ENCODE peak calls at places on chromosomes 3 and 15, in eight cellular contexts. F is PC-3, U is GM10248, D is HFFc6, E is uterus, X is choroid plexus epithelial cell, S is osteocyte, V is stomach. R is an unnamed sample.

GRCh38 chr3:24493951-24494615 is 567 bp downstream of the THRB start:
- DNase-seq in X (peak), F (peak), D (no peak), U (no peak), S (peak), V (peak), E (peak), R (no peak)

GRCh38 chr3:115913069-115913686 is 289.9 kb downstream of the GAP43 start:
- DNase-seq in F (peak), S (no peak), X (peak), E (no peak), D (peak), V (no peak), U (no peak), R (no peak)

GRCh38 chr15:32994810-32995424 is 199.6 kb downstream of the FMN1 start:
- DNase-seq in V (no peak), X (peak), F (peak), D (peak), E (no peak), U (peak), S (no peak), R (no peak)

GRCh38 chr3:192869131-192870027 is 48.3 kb downstream of the MB21D2 start:
- DNase-seq in U (no peak), V (no peak), X (no peak), F (peak), E (peak), S (no peak), D (peak), R (no peak)

GRCh38 chr3:114672692-114673447 is 379.0 kb downstream of the TIGIT start:
- DNase-seq in D (no peak), E (no peak), S (no peak), X (no peak), V (no peak), U (no peak), F (no peak), R (no peak)

GRCh38 chr3:172726370-172726769 is 15.5 kb upstream of the NCEH1 start:
- DNase-seq in F (no peak), V (no peak), U (no peak), E (no peak), D (no peak), S (no peak), X (peak), R (no peak)

GRCh38 chr15:26628879-26629529 is 143.9 kb downstream of the GABRB3 start:
- DNase-seq in F (peak), D (peak), S (peak), V (peak), E (peak), U (no peak), X (no peak), R (peak)

GRCh38 chr3:165406425-165406824 is 210.2 kb upstream of the SLITRK3 start:
- DNase-seq in X (no peak), V (no peak), U (no peak), D (no peak), E (no peak), F (no peak), S (no peak), R (no peak)

GRCh38 chr15:43218908-43219706 is 1.7 kb downstream of the EPB42 start:
- DNase-seq in U (no peak), E (no peak), F (peak), S (no peak), D (peak), X (peak), V (no peak), R (no peak)

GRCh38 chr15:90113166-90113565 is 10.9 kb upstream of the IDH2 start:
- DNase-seq in X (no peak), D (no peak), V (no peak), S (no peak), E (no peak), F (no peak), U (no peak), R (no peak)

GRCh38 chr3:149792485-149793270 is at the start of gene ANKUB1:
- DNase-seq in E (no peak), F (no peak), X (no peak), S (no peak), U (no peak), V (no peak), D (no peak), R (no peak)

GRCh38 chr3:159882784-159883779 is 105.6 kb upstream of the IL12A start:
- DNase-seq in F (peak), E (no peak), X (peak), V (no peak), S (no peak), D (peak), U (no peak), R (no peak)

GRCh38 chr15:45885801-45886200 is 251.0 kb downstream of the SQOR start:
- DNase-seq in X (no peak), F (no peak), E (no peak), S (no peak), V (no peak), D (no peak), U (no peak), R (no peak)

GRCh38 chr3:9102240-9102841 is 139.1 kb upstream of the RAD18 start:
- DNase-seq in D (no peak), U (no peak), V (no peak), F (no peak), X (no peak), E (no peak), S (no peak), R (no peak)

GRCh38 chr3:7672124-7672523 is 811.2 kb downstream of the GRM7 start:
- DNase-seq in V (no peak), U (no peak), S (no peak), X (no peak), F (no peak), D (no peak), E (no peak), R (no peak)

GRCh38 chr15:49063402-49064280 is 17.4 kb upstream of the SECISBP2L start:
- DNase-seq in F (no peak), D (no peak), V (no peak), X (no peak), U (no peak), E (no peak), S (no peak), R (no peak)

GRCh38 chr3:149816986-149817385 is 4.0 kb downstream of the RNF13 start:
- DNase-seq in X (peak), S (no peak), F (peak), D (peak), U (peak), E (no peak), V (no peak), R (no peak)

GRCh38 chr3:177934001-177934891 is 602.0 kb upstream of the KCNMB2 start:
- DNase-seq in E (no peak), X (peak), D (peak), V (no peak), S (no peak), F (peak), U (no peak), R (peak)

GRCh38 chr3:31226331-31226730 is 306.4 kb upstream of the STT3B start:
- DNase-seq in U (no peak), D (no peak), V (no peak), E (no peak), F (no peak), S (no peak), X (no peak), R (no peak)

GRCh38 chr15:36126194-36126593 is 453.2 kb upstream of the CDIN1 start:
- DNase-seq in F (no peak), E (no peak), S (no peak), V (no peak), D (no peak), U (no peak), X (no peak), R (no peak)

GRCh38 chr3:127730666-127731294 is 58.0 kb downstream of the ABTB1 start:
- DNase-seq in S (no peak), E (no peak), X (no peak), U (no peak), D (no peak), V (no peak), F (no peak), R (no peak)

GRCh38 chr3:158384019-158384418 is 187.0 kb upstream of the MLF1 start:
- DNase-seq in X (no peak), V (no peak), D (no peak), F (no peak), E (no peak), U (peak), S (no peak), R (no peak)

GRCh38 chr15:99443768-99444446 is 121.9 kb upstream of the MEF2A start:
- DNase-seq in E (peak), X (no peak), U (peak), S (peak), F (no peak), D (no peak), V (peak), R (no peak)

GRCh38 chr15:70562906-70563305 is 200.5 kb downstream of the UACA start:
- DNase-seq in X (no peak), E (no peak), D (no peak), U (no peak), V (no peak), S (no peak), F (no peak), R (no peak)

GRCh38 chr15:93219859-93220258 is 130.8 kb upstream of the RGMA start:
- DNase-seq in D (no peak), E (no peak), X (no peak), F (no peak), U (no peak), V (no peak), S (no peak), R (no peak)

GRCh38 chr3:115255197-115255585 is 108.1 kb upstream of the ZBTB20 start:
- DNase-seq in E (no peak), X (no peak), D (no peak), U (no peak), V (no peak), F (no peak), S (no peak), R (no peak)

GRCh38 chr3:102113421-102114041 is 264.2 kb downstream of the NFKBIZ start:
- DNase-seq in U (no peak), V (no peak), E (peak), X (no peak), S (no peak), F (peak), D (no peak), R (no peak)

GRCh38 chr3:183698760-183699159 is 1.2 kb downstream of the YEATS2 start:
- DNase-seq in E (no peak), D (peak), X (peak), F (peak), U (peak), S (no peak), V (no peak), R (no peak)

GRCh38 chr15:55743615-55743978 is 645 bp upstream of the PRTG start:
- DNase-seq in S (no peak), X (peak), V (no peak), D (no peak), F (no peak), U (peak), E (no peak), R (no peak)

GRCh38 chr3:177478170-177478859 is 281.0 kb upstream of the TBL1XR1 start:
- DNase-seq in V (peak), S (no peak), D (peak), F (peak), X (peak), E (peak), U (no peak), R (peak)

GRCh38 chr3:40930131-40930538 is 269.2 kb upstream of the CTNNB1 start:
- DNase-seq in F (no peak), E (no peak), X (peak), S (no peak), D (no peak), V (peak), U (no peak), R (no peak)

GRCh38 chr15:80630981-80631380 is 64.1 kb upstream of the ABHD17C start:
- DNase-seq in D (no peak), S (no peak), F (no peak), V (no peak), U (no peak), X (no peak), E (no peak), R (no peak)

GRCh38 chr3:130242850-130243569 is 102.5 kb upstream of the COL6A5 start:
- DNase-seq in S (no peak), D (no peak), F (peak), X (peak), E (no peak), V (no peak), U (no peak), R (no peak)

GRCh38 chr15:92981333-92981732 is 81.2 kb downstream of the CHD2 start:
- DNase-seq in S (no peak), U (no peak), X (no peak), D (no peak), E (no peak), F (peak), V (no peak), R (no peak)

GRCh38 chr15:50333229-50333628 is 21.8 kb downstream of the GABPB1 start:
- DNase-seq in U (no peak), V (no peak), F (no peak), S (no peak), X (no peak), E (no peak), D (no peak), R (no peak)

GRCh38 chr3:161043343-161044035 is 61.7 kb downstream of the B3GALNT1 start:
- DNase-seq in V (no peak), S (no peak), D (no peak), U (peak), F (no peak), E (no peak), X (no peak), R (no peak)

DNA sequence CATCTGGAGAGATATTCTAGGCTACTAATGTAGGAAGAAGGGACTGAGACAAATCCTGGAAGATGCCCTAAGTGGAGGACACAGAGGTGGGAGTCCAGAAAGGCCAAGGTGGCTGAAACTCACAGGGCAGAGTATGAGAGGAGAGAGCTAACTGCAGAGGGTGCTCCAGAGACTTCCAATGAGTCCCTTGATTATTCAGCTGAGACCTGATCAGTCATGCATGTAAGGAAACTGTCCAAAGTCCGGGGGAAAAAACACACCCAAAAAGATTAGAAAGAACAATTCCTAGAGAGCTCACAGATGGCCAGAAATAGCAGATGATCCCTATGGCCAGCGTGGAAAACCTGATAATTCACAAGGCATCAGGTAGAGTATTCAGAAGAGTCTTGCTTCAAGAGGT is 18.7 kb upstream of the FOXP1 start:
- DNase-seq in X (no peak), U (no peak), V (no peak), E (no peak), S (no peak), F (no peak), D (no peak), R (no peak)
- TF ChIP-seq CTCF in X (peak), U (no peak), V (no peak), E (no peak), S (no peak), F (no peak), D (no peak), R (no peak)

GRCh38 chr3:122680381-122681293 is at the start of gene PARP14:
- DNase-seq in U (peak), D (peak), E (peak), S (peak), X (peak), F (peak), V (peak), R (peak)
- TF ChIP-seq CTCF in U (no peak), D (no peak), E (no peak), S (no peak), X (peak), F (peak), V (no peak), R (no peak)

DNA sequence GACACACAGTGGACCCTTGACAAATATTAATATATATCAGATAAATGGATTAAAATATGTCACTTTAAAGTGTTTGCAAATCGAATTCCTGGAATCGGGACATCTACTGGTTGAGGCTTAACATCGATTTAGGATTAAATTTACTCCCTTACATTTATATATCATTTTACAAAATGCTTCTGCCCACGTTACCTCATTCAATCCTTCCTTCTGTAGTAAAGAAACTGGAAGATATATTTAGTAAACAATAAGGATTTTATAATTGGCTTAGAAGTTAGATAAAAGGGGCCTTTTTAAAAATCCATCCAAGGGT is 1.3 kb downstream of the CLPX start:
- DNase-seq in X (no peak), U (no peak), E (no peak), D (no peak), V (no peak), S (no peak), F (no peak), R (no peak)
- TF ChIP-seq CTCF in X (no peak), U (no peak), E (no peak), D (no peak), V (no peak), S (no peak), F (no peak), R (no peak)

GRCh38 chr3:22922317-22922716 is 280.8 kb upstream of the UBE2E2 start:
- DNase-seq in S (no peak), F (peak), E (no peak), X (peak), V (no peak), D (no peak), U (peak), R (no peak)
- TF ChIP-seq CTCF in S (peak), F (peak), E (no peak), X (peak), V (no peak), D (peak), U (peak), R (peak)

GRCh38 chr3:36944012-36944640 is 728 bp downstream of the TRANK1 start:
- DNase-seq in U (peak), X (peak), V (peak), S (peak), D (peak), E (peak), F (peak), R (no peak)
- TF ChIP-seq CTCF in U (peak), X (no peak), V (no peak), S (peak), D (no peak), E (no peak), F (peak), R (peak)